ENCODE peak calls at places on chromosomes 13 and 19, in four cellular contexts. M is suprapubic skin, V is endothelial cell of umbilical vein, Q is gastrocnemius medialis. P is an unnamed sample.

GRCh38 chr13:24503376-24503690 is 9.2 kb downstream of the PARP4 start:
- DNase-seq in M (no peak), V (no peak), Q (no peak), P (no peak)

GRCh38 chr19:50427318-50427925 is 5.3 kb upstream of the MYBPC2 start:
- DNase-seq in Q (no peak), V (no peak), M (no peak), P (no peak)

GRCh38 chr13:53137777-53138176 is 109.2 kb downstream of the OLFM4 start:
- DNase-seq in V (no peak), M (no peak), Q (peak), P (no peak)

GRCh38 chr19:6976197-6976596 is 45.0 kb downstream of the MBD3L2B start:
- DNase-seq in V (no peak), M (no peak), Q (no peak), P (no peak)

GRCh38 chr19:40219721-40220276 is 1.6 kb upstream of the TTC9B start:
- DNase-seq in M (no peak), Q (no peak), V (peak), P (peak)

GRCh38 chr13:71754407-71754974 is 112.5 kb downstream of the DACH1 start:
- DNase-seq in M (no peak), V (no peak), Q (peak), P (no peak)

GRCh38 chr19:5172859-5173577 is 167.6 kb downstream of the PTPRS start:
- DNase-seq in Q (no peak), M (no peak), V (peak), P (peak)

GRCh38 chr19:14375055-14375581 is 6.1 kb upstream of the ADGRE5 start:
- DNase-seq in M (no peak), V (no peak), Q (peak), P (no peak)

GRCh38 chr13:101639711-101640110 is 187.2 kb downstream of the ITGBL1 start:
- DNase-seq in Q (no peak), M (no peak), V (peak), P (no peak)

GRCh38 chr13:114034481-114034891 is 60.6 kb upstream of the C13orf46 start:
- DNase-seq in M (no peak), V (no peak), Q (no peak), P (no peak)

DNA sequence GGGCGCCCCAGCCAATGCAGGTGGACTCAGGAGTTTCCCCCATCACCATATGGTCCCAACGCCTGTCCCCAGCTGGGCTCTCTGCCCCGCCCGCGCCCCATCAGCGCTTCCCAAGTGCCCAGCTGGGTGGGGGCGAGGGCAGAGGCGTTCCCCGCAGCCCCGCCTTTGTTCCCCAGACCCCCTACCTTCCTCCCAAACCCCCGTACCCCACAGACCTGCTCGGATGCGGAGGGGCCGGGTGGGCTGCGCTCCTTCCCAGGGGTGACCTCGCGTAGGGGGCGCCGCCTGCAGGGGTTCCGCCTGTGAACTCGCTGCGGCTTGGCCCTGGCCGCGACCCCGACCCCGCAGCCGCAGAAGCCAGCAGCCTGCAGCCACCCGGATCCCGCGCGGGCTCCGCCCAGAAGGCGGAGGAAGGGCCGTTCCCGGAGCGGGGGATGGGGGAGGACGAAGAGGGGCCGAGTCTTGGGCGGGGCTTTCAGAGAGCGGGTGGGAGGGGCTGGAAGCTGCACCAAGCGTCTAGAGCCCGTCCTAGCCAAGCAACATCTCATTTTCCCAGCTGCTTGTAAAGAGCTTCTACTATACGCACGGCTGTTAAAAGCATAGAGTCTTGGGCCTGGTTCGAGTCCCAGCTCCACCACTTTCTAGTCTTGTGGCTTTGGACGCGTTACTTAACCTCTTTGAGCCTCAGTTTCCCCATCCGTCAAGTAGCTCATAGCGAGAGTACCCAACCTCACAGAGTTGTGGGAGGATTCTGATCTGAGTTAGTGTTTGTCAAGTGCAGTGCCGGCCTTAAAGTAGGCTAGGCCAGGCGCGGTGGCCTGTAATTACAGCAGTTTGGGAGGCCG is at the start of gene RAB3D:
- DNase-seq in Q (peak), V (peak), M (peak), P (peak)
- H3K27ac ChIP-seq in Q (peak), V (no peak), M (peak), P (peak)

DNA sequence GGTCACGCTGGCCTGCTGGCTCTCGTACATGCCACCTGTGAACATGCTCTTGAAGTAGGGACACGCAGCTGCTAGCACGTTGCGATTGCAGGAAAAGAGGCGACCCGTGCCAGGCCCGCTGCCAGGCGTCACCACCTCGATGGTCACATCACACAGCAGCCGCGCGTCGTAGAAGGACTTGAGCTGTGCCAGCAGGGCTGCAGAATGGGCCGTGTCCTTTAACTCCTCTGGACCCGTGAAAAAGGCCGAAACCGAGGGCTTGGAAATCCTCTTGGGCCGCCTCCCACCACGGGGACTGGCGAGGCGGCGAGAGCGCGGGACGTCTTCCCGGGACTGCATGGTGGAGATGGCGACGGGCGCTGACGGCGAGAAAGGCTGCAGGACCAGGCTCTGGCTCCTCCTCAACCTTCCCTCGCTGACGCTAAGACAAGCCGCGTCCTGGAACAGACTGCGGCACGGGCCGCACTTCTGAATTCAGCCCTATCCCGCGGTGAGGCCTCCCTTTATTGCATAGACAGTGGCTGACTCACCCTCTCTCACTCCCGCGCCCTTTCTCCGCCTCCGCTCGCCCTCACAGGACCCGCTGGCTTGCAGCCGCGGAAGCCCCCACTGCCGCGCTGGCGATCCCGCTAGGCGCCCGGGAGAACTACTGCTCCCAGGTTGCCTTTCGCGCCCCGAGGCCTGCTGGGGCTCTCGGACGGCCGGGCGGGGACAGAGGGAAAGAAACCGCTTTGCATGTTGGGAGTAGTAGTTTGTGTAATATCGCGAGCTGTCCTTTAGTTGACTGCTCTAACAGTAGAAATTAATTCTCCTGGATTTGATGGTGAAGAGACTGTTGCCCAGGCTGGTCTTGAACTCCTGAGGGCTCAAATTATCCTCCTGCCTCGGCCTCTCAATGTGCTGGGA is at the start of gene KBTBD7:
- DNase-seq in Q (peak), M (peak), V (peak), P (peak)
- TF ChIP-seq POLR2A in Q (peak), M (peak), V (peak), P (peak)

DNA sequence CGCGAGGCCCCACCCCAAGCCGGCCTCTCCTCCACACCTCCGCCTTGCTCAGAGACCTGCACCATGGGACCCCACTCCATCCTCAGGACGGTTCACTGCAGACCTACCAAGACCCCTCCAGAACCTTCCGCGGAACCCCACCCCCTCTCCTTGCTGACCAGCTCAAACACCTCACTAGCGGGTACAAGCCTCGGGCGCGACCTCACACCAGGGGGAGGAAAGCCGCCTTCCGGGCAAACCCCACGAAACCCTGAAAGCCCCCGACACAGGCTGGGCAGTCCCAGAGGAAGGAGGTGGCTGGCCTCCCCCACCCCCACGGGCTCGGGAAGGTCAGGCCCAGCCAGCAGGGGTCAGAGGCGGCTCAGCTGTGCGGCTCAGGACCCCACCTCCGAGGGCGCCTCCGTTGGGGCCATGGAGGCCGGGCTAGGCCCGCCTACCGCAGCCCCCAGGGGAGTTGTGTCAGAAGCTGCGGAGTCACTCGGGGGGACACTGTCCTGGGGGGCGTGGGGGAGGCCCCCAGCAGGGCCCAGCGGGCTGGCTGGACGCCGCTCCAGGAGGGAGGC is 9.8 kb downstream of the GRIN3B start:
- DNase-seq in V (no peak), Q (no peak), M (no peak), P (no peak)
- H3K27ac ChIP-seq in V (no peak), Q (no peak), M (no peak), P (no peak)

DNA sequence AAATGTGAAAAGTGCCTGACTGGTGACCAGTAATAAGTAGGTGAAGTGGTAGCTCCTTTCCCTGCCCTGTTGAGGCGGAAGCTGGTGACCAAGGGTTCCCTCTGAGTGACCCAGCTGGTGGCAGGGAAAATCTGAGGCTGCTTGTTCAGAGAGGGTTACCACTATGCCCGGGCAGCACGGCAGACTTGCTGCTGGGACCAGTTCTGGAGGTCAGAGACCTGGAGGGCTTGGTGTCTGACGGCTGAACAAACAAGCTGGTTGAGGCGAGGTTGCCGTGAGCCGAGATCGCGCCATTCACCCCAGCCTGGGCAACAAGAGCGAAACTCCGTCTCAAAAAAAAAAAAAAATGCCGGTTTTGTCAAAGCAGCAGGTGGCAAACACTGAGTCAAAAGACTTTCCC is 80.1 kb downstream of the ZNF429 start:
- DNase-seq in V (no peak), Q (no peak), M (no peak), P (no peak)
- TF ChIP-seq POLR2A in V (no peak), Q (no peak), M (no peak), P (no peak)

GRCh38 chr19:43598445-43599240 is 2.2 kb downstream of the ZNF576 start:
- DNase-seq in Q (no peak), M (no peak), V (no peak), P (no peak)

GRCh38 chr19:43595999-43596841 is at the start of the genes IRGQ and ZNF576:
- DNase-seq in M (peak), V (peak), Q (peak), P (peak)

GRCh38 chr19:43595605-43595998 is 332 bp downstream of the IRGQ start:
- DNase-seq in M (no peak), Q (no peak), V (no peak), P (no peak)

GRCh38 chr19:43594710-43595604 is 977 bp downstream of the IRGQ start:
- DNase-seq in V (peak), M (peak), Q (no peak), P (peak)

DNA sequence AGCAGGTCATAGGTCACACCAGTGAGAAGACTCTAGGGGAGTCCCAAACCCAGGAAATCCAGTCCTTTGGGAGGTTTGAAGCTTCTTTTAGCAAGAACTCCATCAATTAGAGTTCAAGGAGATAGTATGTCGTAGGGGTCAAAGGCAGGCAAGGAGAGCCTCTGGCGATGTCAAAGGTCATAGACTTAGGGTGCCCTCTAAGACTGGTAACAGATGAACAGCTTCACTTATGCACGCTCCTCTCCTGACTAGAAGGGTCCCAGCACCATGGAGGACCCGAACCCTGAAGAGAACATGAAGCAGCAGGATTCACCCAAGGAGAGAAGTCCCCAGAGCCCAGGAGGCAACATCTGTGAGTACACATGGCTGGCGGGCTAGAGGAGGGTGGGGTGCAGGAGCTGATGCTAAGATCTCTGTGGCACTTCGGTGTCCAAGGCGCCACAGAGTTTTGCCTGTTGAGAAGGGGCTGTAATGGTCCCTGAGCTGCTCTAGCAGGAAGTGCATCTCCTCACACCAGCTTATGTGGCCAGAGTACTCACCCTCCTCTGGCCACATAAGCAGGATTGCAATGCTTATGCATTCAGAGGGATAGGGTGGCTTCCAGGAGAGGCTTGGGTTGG is 557 bp downstream of the ZNF576 start:
- DNase-seq in Q (no peak), V (no peak), M (no peak), P (no peak)
- H3K27ac ChIP-seq in Q (peak), V (peak), M (peak), P (peak)

DNA sequence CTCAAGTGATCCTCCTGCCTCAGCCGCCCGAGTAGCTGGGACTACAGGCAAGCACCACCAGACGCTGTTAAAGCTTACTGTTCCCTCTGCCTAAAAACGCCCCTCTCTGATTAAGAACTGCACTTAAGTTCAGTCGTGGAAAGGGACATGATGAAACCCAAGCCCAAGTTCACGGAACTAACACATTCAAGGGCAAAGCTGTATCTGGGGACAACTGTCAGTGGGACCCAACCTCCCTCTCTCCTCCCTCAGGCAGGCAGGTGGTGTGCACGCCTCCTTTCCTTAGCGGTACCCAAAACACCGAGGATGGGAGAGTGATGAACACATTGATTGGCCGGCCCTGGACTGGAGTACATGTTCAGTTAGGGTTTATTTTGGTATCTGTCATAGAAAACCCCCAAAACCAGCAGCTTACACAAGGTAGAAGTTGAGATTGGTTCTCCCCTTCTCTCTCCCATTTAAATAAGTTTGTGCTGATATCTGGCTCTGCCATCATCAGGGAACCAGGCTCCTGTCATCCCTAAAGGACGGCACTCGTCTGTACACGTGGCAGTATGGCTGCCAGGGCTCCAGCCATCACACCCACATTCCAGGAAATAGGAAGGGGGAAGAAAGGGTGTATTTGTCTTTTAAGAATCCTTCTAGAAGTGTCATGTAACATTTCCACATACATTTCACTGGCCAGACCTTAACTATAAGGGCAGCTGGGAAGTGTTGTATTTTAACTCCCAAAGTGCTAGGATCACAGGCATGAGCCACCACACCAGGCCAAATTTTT is 10.2 kb downstream of the SPC24 start:
- DNase-seq in M (no peak), V (no peak), Q (no peak), P (no peak)
- TF ChIP-seq POLR2A in M (no peak), V (no peak), Q (no peak), P (no peak)

DNA sequence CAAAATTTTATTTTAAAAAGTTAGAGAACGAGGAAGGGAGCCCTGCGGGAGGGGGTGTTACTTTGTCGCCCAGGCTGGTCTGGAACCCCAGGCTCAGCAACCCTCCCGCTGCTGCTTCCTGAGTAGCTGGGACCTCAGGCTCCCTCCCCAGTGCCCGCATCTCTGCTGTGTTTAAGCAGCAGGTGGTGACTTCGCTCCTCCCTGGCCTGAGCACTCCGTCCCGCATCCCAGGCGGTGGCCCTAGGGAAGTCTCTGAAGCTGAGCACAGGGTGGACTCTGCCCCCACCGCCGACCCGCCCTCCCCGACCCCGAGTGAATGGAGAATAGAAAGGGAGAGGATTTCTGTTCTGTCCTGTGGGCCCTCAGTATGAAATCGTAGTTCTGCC is 30.5 kb downstream of the ZNF701 start:
- DNase-seq in V (no peak), M (peak), Q (no peak), P (no peak)
- H3K27ac ChIP-seq in V (no peak), M (peak), Q (peak), P (peak)

GRCh38 chr19:58560921-58561320 is 2.5 kb upstream of the UBE2M start:
- DNase-seq in V (no peak), Q (no peak), M (no peak), P (no peak)
- TF ChIP-seq POLR2A in V (no peak), Q (no peak), M (no peak), P (no peak)

P was measured in adrenal gland.